ENCODE peak calls at places on chromosomes 12 and 14, in four cellular contexts. J is esophagus squamous epithelium; A is glutamatergic neuron; H is naive thymus-derived CD8-positive, alpha-beta T cell. Y is an unnamed sample.

GRCh38 chr12:10136637-10137205 is 6.7 kb upstream of the CLEC7A start:
- DNase-seq in J (no peak), A (no peak), H (no peak), Y (no peak)

GRCh38 chr12:46945591-46945990 is 119.8 kb upstream of the SLC38A4 start:
- DNase-seq in J (no peak), A (no peak), H (no peak), Y (no peak)

GRCh38 chr14:24058260-24058950 is 6.6 kb downstream of the CARMIL3 start:
- DNase-seq in J (no peak), A (peak; percentile 89), H (peak; percentile 53), Y (peak; percentile 64)

GRCh38 chr14:64682173-64682710 is 22.0 kb upstream of the PLEKHG3 start:
- DNase-seq in J (no peak), A (no peak), H (no peak), Y (peak; percentile 64)

GRCh38 chr12:54017845-54018607 is 9.2 kb downstream of the HOXC8 start:
- DNase-seq in J (peak; percentile 21), A (peak; percentile 79), H (peak; percentile 75), Y (peak; percentile 46)

GRCh38 chr14:57326253-57326652 is 57.5 kb downstream of the AP5M1 start:
- DNase-seq in J (no peak), A (no peak), H (no peak), Y (no peak)

GRCh38 chr12:22083167-22083566 is 37.1 kb downstream of the CMAS start:
- DNase-seq in J (no peak), A (no peak), H (peak; percentile 48), Y (no peak)

GRCh38 chr12:54140958-54141388 is 47.8 kb downstream of the SMUG1 start:
- DNase-seq in J (no peak), A (no peak), H (no peak), Y (no peak)

GRCh38 chr14:69087061-69087461 is 65.9 kb downstream of the DCAF5 start:
- DNase-seq in J (no peak), A (no peak), H (no peak), Y (no peak)